ENCODE peak calls at places on chromosomes 16 and 17, in six cellular contexts. W, M, L, G, J and S are unnamed samples.

GRCh38 chr16:73068546-73069401 is 20.8 kb upstream of the ZFHX3 start:
- ATAC-seq in J (peak), W (no peak), M (no peak), L (peak), G (no peak), S (peak)

GRCh38 chr17:82236142-82236971 is 7.5 kb downstream of the SLC16A3 start:
- ATAC-seq in G (peak), M (peak), J (peak), W (peak), L (peak), S (peak)

GRCh38 chr17:39867084-39867890 is 715 bp upstream of the ZPBP2 start:
- ATAC-seq in J (peak), G (no peak), M (no peak), L (no peak), W (no peak), S (no peak)

GRCh38 chr17:58006924-58007780 is at the start of gene SRSF1:
- ATAC-seq in M (peak), J (peak), G (peak), L (peak), W (peak), S (peak)

GRCh38 chr17:80063815-80064585 is 27.6 kb downstream of the CCDC40 start:
- ATAC-seq in M (peak), G (peak), J (no peak), L (peak), W (peak), S (peak)

GRCh38 chr17:51164911-51165679 is 1.1 kb upstream of the NME2 start:
- ATAC-seq in L (peak), W (no peak), G (peak), M (peak), J (no peak), S (no peak)

GRCh38 chr17:12623220-12623848 is 42.4 kb upstream of the MYOCD start:
- ATAC-seq in M (no peak), J (no peak), G (no peak), W (no peak), L (no peak), S (no peak)

GRCh38 chr16:50603206-50604064 is 55.2 kb downstream of the NKD1 start:
- ATAC-seq in G (peak), M (peak), L (no peak), W (no peak), J (peak), S (peak)

GRCh38 chr16:88651989-88652762 is 1.3 kb upstream of the CYBA start:
- ATAC-seq in G (no peak), W (no peak), L (no peak), J (no peak), M (no peak), S (no peak)

GRCh38 chr17:2711608-2712299 is at the start of gene CLUH:
- ATAC-seq in G (peak), L (peak), M (peak), J (peak), W (peak), S (peak)

GRCh38 chr17:34579017-34579946 is at the start of gene TMEM132E:
- ATAC-seq in L (no peak), G (no peak), W (no peak), J (no peak), M (no peak), S (peak)

GRCh38 chr16:87704754-87705353 is 60.9 kb downstream of the KLHDC4 start:
- ATAC-seq in G (no peak), L (no peak), M (no peak), J (no peak), W (no peak), S (no peak)

GRCh38 chr16:1776672-1776955 is 3.7 kb upstream of the MRPS34 start:
- ATAC-seq in J (no peak), G (no peak), L (no peak), W (no peak), M (no peak), S (no peak)

GRCh38 chr17:80345321-80345720 is 69.6 kb upstream of the ENDOV start:
- ATAC-seq in L (no peak), G (no peak), M (no peak), J (no peak), W (no peak), S (no peak)

GRCh38 chr17:74446551-74447500 is 14.9 kb downstream of the GPRC5C start:
- ATAC-seq in L (peak), J (no peak), G (no peak), W (no peak), M (no peak), S (peak)

GRCh38 chr16:1691276-1691675 is 13.2 kb downstream of the JPT2 start:
- ATAC-seq in M (no peak), L (no peak), W (no peak), G (no peak), J (no peak), S (no peak)

GRCh38 chr16:16830973-16831372 is 452.0 kb downstream of the NPIPA7 start:
- ATAC-seq in J (no peak), W (no peak), G (no peak), M (no peak), L (no peak), S (no peak)

GRCh38 chr17:80112471-80113032 is 11.2 kb downstream of the GAA start:
- ATAC-seq in L (no peak), W (peak), G (no peak), J (peak), M (no peak), S (no peak)

GRCh38 chr17:48843172-48843900 is 12.5 kb downstream of the CALCOCO2 start:
- ATAC-seq in W (no peak), M (no peak), J (no peak), L (no peak), G (no peak), S (no peak)

GRCh38 chr17:82531431-82531881 is 11.9 kb downstream of the FOXK2 start:
- ATAC-seq in W (no peak), G (peak), M (no peak), J (peak), L (no peak), S (no peak)

GRCh38 chr16:60945225-60945624 is 1091.0 kb downstream of the CDH8 start:
- ATAC-seq in J (no peak), M (no peak), W (no peak), L (no peak), G (no peak), S (no peak)

GRCh38 chr17:48236681-48237134 is 129.1 kb downstream of the SNX11 start:
- ATAC-seq in W (no peak), G (no peak), L (no peak), M (peak), J (no peak), S (no peak)

GRCh38 chr16:52747196-52747595 is 200.3 kb upstream of the TOX3 start:
- ATAC-seq in J (no peak), G (no peak), W (no peak), M (no peak), L (no peak), S (no peak)

GRCh38 chr16:74898667-74899066 is 86.3 kb downstream of the WDR59 start:
- ATAC-seq in W (no peak), G (no peak), L (no peak), J (no peak), M (no peak), S (no peak)

GRCh38 chr16:56119138-56119537 is 72.2 kb upstream of the GNAO1 start:
- ATAC-seq in W (no peak), L (no peak), G (no peak), J (peak), M (no peak), S (no peak)

DNA sequence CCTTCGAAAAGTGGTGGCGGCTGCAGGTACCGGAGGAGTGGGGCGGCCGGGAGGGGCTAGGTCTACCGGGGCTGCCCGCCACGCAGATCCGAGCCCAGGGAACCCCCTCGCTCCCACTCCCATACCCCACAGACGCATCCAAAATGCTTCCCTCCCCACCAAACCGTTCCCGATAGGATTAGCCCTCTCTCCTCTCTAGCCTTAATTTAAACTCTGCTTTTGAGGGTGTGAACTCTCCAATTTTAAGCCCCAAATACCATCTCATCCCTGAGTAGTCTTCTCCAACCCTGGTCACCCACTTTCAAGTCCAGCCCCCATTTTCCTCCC is 260 bp upstream of the CXCL16 start:
- ATAC-seq in J (no peak), W (no peak), G (no peak), L (no peak), M (no peak), S (peak)
- TF ChIP-seq POLR2A in J (no peak), W (no peak), G (no peak), L (no peak), M (no peak), S (no peak)

GRCh38 chr17:75550139-75550465 is 24.6 kb downstream of the LLGL2 start:
- ATAC-seq in J (no peak), W (no peak), L (peak), G (peak), M (peak), S (no peak)

GRCh38 chr17:75547091-75547490 is 21.6 kb downstream of the LLGL2 start:
- ATAC-seq in L (no peak), G (no peak), J (no peak), M (no peak), W (no peak), S (no peak)

GRCh38 chr17:75548839-75549238 is 23.3 kb downstream of the LLGL2 start:
- ATAC-seq in L (peak), G (no peak), W (no peak), M (peak), J (peak), S (no peak)

GRCh38 chr17:75551276-75551675 is 25.8 kb downstream of the LLGL2 start:
- ATAC-seq in M (no peak), W (no peak), G (no peak), J (no peak), L (no peak), S (no peak)

GRCh38 chr17:75549246-75550138 is 24.0 kb downstream of the LLGL2 start:
- ATAC-seq in W (peak), J (no peak), L (peak), G (peak), M (peak), S (no peak)
- TF ChIP-seq POLR2AphosphoS5 in W (no peak), J (no peak), L (peak), G (peak), M (peak), S (no peak)

DNA sequence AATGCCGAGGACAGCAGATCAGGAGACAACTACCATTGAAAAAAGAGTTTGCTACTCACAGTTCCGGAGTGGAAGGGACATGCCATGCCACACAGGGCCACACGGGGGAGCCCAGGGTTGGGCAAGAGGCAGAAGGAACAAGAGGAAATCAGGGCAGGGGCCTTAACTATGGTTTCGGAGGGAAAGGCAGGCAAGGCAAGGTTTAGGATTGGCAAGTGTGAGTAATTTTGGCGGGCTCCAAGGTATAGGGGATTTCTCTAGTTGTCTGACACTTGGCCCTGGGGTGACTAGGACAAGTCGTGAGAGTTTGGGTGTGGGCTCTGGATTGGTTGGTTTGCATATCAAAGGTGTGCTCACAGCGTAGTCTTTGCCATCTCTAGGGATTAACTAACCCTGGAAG is 27.0 kb upstream of the NTN1 start:
- ATAC-seq in M (peak), G (peak), J (peak), W (peak), L (peak), S (no peak)
- TF ChIP-seq CTCF in M (peak), G (peak), J (peak), W (peak), L (peak), S (peak)

DNA sequence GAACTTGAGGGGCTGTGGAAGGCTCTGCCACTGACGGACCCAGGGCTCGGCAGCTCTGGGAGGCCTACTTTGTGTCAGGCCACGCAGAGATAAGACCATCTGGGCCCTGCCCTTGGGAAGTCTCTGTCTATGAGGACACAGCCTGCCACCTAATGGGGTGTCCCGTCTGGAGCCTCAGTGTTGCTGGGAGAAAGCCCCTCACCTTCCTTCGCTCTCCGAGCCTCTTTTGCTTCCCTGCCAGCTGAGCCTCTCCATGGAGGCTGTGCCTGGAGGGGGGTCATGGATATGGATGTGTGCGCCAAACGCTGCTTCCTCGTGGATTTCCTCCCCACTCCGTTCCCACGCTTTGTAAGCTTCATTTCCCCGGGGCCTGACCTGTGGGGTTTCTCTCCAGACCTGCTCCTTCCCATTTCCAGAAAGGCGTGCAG is 228.8 kb downstream of the SEC14L1 start:
- ATAC-seq in G (no peak), J (no peak), M (no peak), L (no peak), W (no peak), S (no peak)
- TF ChIP-seq POLR2A in G (no peak), J (no peak), M (no peak), L (no peak), W (no peak), S (no peak)

GRCh38 chr17:332558-333322 is 19.9 kb downstream of the RPH3AL start:
- ATAC-seq in L (no peak), W (peak), M (no peak), G (no peak), J (no peak), S (peak)
- TF ChIP-seq POLR2AphosphoS5 in L (no peak), W (no peak), M (no peak), G (no peak), J (no peak), S (no peak)

DNA sequence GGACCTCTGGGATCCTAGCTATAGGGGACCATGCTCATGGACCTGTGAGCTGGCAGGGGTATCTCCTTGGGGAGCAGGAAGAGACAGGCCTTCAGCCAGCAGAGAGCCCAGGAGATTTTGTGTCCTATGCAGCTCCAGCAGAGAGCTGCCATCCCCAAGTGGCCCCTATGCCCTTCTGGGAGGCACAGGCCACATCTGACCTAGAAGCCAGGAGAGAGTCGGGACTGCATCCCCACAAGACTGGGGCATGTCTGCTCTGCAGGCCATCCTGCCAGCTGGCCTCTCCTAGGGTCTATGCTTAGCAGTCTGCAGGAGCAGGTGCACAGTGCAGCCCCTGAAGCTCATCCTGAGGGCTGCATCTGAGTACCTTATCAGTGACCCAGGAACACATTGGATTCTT is 279.5 kb downstream of the KIF2B start:
- ATAC-seq in M (no peak), J (no peak), L (peak), W (no peak), G (no peak), S (no peak)
- TF ChIP-seq CTCF in M (no peak), J (no peak), L (no peak), W (no peak), G (no peak), S (no peak)